ENCODE peak calls at places on chromosomes 4 and X, in seven cellular contexts. D is spleen, U is IMR-90, Z is stomach, X is lower leg skin, V is AG10803, R is fibroblast of mammary gland. W is an unnamed sample.

GRCh38 chr4:5888706-5889696 is 3.9 kb downstream of the CRMP1 start:
- DNase-seq in D (no peak), U (no peak), Z (no peak), X (no peak), V (no peak), R (no peak), W (no peak)

GRCh38 chr4:112975567-112976355 is 73.7 kb upstream of the ANK2 start:
- DNase-seq in D (no peak), U (no peak), Z (no peak), X (no peak), V (peak), R (no peak), W (no peak)

GRCh38 chrX:140762061-140762460 is 52.5 kb downstream of the LINC00632 start:
- DNase-seq in D (no peak), U (peak), Z (peak), X (peak), V (peak), R (peak), W (peak)

GRCh38 chrX:123927845-123928244 is 33.7 kb upstream of the STAG2 start:
- DNase-seq in D (no peak), U (no peak), Z (no peak), X (no peak), V (no peak), R (no peak), W (no peak)

GRCh38 chr4:74267998-74268606 is 40.2 kb upstream of the EPGN start:
- DNase-seq in D (no peak), U (peak), Z (no peak), X (no peak), V (peak), R (peak), W (no peak)

GRCh38 chrX:20740443-20740842 is 473.7 kb upstream of the RPS6KA3 start:
- DNase-seq in D (no peak), U (no peak), Z (no peak), X (no peak), V (no peak), R (no peak), W (no peak)

GRCh38 chr4:73092868-73093267 is 23.4 kb upstream of the COX18 start:
- DNase-seq in D (no peak), U (no peak), Z (no peak), X (no peak), V (no peak), R (no peak), W (no peak)

GRCh38 chr4:146033149-146033548 is 94.5 kb upstream of the ZNF827 start:
- DNase-seq in D (no peak), U (no peak), Z (peak), X (no peak), V (no peak), R (no peak), W (peak)

GRCh38 chr4:74364649-74365491 is at the start of gene EREG:
- DNase-seq in D (peak), U (peak), Z (no peak), X (no peak), V (peak), R (peak), W (peak)

GRCh38 chrX:50903387-50904027 is 7.0 kb upstream of the BMP15 start:
- DNase-seq in D (no peak), U (peak), Z (no peak), X (no peak), V (peak), R (peak), W (peak)

GRCh38 chrX:1435241-1435900 is 17.3 kb downstream of the ASMTL start:
- DNase-seq in D (peak), U (no peak), Z (no peak), X (no peak), V (no peak), R (no peak), W (no peak)

GRCh38 chr4:112416464-112416863 is 99.5 kb downstream of the NEUROG2 start:
- DNase-seq in D (no peak), U (no peak), Z (no peak), X (no peak), V (no peak), R (no peak), W (no peak)

GRCh38 chrX:101452051-101452450 is 33.2 kb upstream of the ARMCX4 start:
- DNase-seq in D (no peak), U (no peak), Z (no peak), X (no peak), V (no peak), R (no peak), W (no peak)

GRCh38 chr4:64068096-64068495 is 341.2 kb downstream of the TECRL start:
- DNase-seq in D (no peak), U (no peak), Z (no peak), X (no peak), V (no peak), R (no peak), W (no peak)

GRCh38 chrX:141278306-141278705 is 36.0 kb upstream of the SPANXC start:
- DNase-seq in D (no peak), U (peak), Z (no peak), X (no peak), V (peak), R (peak), W (no peak)

GRCh38 chr4:104930298-104930697 is 216.4 kb upstream of the TET2 start:
- DNase-seq in D (no peak), U (no peak), Z (no peak), X (no peak), V (no peak), R (no peak), W (no peak)
- H3K4me3 ChIP-seq in D (no peak), U (no peak), Z (no peak), X (no peak), V (no peak), R (no peak), W (no peak)

GRCh38 chr4:95590615-95591014 is 41.8 kb upstream of the UNC5C start:
- DNase-seq in D (no peak), U (no peak), Z (no peak), X (no peak), V (no peak), R (no peak), W (no peak)
- H3K4me3 ChIP-seq in D (no peak), U (no peak), Z (no peak), X (no peak), V (no peak), R (no peak), W (no peak)

GRCh38 chrX:12866451-12867377 is at the start of gene TLR7:
- DNase-seq in D (no peak), U (no peak), Z (no peak), X (no peak), V (no peak), R (no peak), W (no peak)
- H3K4me3 ChIP-seq in D (peak), U (no peak), Z (no peak), X (no peak), V (no peak), R (no peak), W (no peak)

GRCh38 chr4:99090511-99090910 is 1.9 kb upstream of the ADH5 start:
- DNase-seq in D (no peak), U (peak), Z (no peak), X (no peak), V (peak), R (no peak), W (no peak)
- H3K4me3 ChIP-seq in D (no peak), U (peak), Z (peak), X (no peak), V (peak), R (peak), W (no peak)

DNA sequence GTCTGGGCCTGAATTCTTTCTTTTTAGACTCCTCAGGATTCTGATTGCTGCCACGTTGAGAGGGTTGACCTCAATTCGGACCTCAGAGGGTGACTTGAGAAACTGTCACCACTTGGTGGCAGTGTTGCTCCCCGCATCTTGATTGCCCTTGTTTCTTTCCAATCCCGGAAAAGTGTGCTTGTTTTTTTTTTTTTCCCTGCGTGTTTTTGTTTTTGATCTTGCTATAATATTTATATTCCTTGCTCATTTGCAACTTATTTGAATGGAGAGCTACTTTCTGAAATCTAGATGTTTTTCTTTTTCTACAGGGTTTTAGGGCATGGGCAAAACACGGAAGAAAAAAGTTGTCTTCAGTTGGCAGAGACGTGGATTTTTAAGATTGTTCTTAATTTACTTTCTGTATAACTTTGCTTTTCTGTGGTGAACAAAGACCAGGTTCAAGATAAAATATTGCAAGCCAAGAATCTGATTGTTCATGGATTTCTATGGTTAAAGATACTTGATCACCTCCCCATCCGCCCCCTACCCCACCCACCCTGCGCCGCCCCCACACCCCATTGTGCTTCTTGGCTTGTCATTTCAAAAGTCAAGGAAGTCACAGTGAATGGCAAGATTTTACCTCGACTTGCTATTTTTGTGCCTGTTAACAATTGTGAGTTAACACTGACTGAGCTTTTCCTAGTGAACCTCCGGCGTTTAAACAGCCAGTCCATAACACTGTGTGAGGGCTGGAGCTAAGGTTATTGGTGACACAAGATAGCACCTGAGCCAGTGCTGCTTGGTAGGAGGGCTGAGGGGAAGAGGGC is 102.1 kb downstream of the PTTG2 start:
- DNase-seq in D (no peak), U (peak), Z (peak), X (peak), V (peak), R (peak), W (peak)
- H3K4me3 ChIP-seq in D (no peak), U (no peak), Z (peak), X (no peak), V (peak), R (peak), W (no peak)

DNA sequence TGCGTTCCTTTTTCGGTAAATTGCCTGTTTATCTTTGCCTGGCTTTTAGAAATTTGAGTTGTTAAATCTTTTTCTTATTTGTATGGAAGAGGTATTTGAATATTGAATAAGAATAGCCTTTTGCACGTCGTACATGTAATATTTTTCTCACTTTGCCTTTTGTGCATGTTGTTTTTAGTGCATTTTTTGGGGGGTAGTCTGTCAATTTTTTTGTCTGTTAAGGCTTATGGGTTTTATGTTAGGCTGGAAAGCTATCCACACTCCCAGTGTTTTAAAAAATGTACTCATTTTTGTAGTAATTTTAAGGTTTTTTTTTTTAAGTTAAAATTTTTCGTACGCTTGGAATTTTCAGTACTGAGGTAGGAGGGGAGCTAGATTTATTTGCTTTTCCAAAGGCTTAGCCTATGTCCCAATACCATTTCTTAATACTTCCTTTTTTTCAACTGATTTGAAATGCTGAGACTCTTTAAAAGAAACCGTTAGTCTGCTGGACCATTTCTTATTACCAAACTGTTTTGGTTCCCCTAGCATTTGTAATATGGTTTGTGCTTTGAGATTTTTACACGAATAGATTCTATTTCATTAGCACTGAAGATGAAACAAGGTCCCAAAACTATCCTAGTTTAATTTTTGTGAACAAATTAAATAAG is 1.3 kb downstream of the HERC5 start:
- DNase-seq in D (no peak), U (no peak), Z (no peak), X (no peak), V (no peak), R (no peak), W (no peak)
- H3K4me3 ChIP-seq in D (peak), U (no peak), Z (peak), X (no peak), V (no peak), R (no peak), W (peak)

GRCh38 chr4:68865178-68865638 is 49.4 kb downstream of the UGT2B10 start:
- DNase-seq in D (no peak), U (no peak), Z (no peak), X (no peak), V (no peak), R (no peak), W (no peak)
- H3K4me3 ChIP-seq in D (no peak), U (no peak), Z (no peak), X (no peak), V (no peak), R (no peak), W (no peak)

W was measured in colonic mucosa.